ENCODE peak calls at places on chromosomes 5 and 9, in five cellular contexts. F, X, A, B and V are unnamed samples.

GRCh38 chr9:113973963-113974413 is 97.9 kb downstream of the ZNF618 start:
- DNase-seq in B (no peak), A (no peak), X (peak; percentile 65), F (no peak), V (no peak)

GRCh38 chr5:135719428-135720063 is 114.9 kb upstream of the SLC25A48 start:
- DNase-seq in A (no peak), B (no peak), X (no peak), F (no peak), V (no peak)

GRCh38 chr5:34690301-34690700 is 34.2 kb downstream of the RAI14 start:
- DNase-seq in X (no peak), A (no peak), F (no peak), B (no peak), V (no peak)

GRCh38 chr5:135739383-135739961 is 95.0 kb upstream of the SLC25A48 start:
- DNase-seq in F (no peak), X (no peak), A (no peak), B (no peak), V (no peak)

GRCh38 chr5:129074903-129075302 is 19.6 kb upstream of the ISOC1 start:
- DNase-seq in A (no peak), B (no peak), F (no peak), X (no peak), V (no peak)

GRCh38 chr9:18820566-18821095 is 212.4 kb downstream of the SAXO1 start:
- DNase-seq in A (no peak), B (no peak), X (no peak), F (no peak), V (no peak)

GRCh38 chr5:127588368-127588767 is 60.5 kb upstream of the CTXN3 start:
- DNase-seq in F (no peak), X (no peak), A (no peak), B (no peak), V (no peak)

GRCh38 chr5:52791366-52791765 is 3.6 kb downstream of the ITGA1 start:
- DNase-seq in B (no peak), A (no peak), F (no peak), X (no peak), V (no peak)

GRCh38 chr5:107224272-107224671 is 446.5 kb downstream of the EFNA5 start:
- DNase-seq in X (no peak), A (no peak), B (no peak), F (no peak), V (no peak)

GRCh38 chr5:156942064-156942463 is 21.0 kb downstream of the TIMD4 start:
- DNase-seq in X (no peak), F (no peak), A (no peak), B (no peak), V (no peak)

GRCh38 chr5:1961952-1962595 is 79.3 kb upstream of the IRX4 start:
- DNase-seq in A (no peak), B (no peak), F (no peak), X (no peak), V (no peak)

GRCh38 chr5:149271717-149272558 is at the start of gene AFAP1L1:
- DNase-seq in F (no peak), A (peak; percentile 20), B (peak; percentile 88), X (peak; percentile 51), V (no peak)

GRCh38 chr9:111975709-111976108 is 79.1 kb downstream of the UGCG start:
- DNase-seq in X (peak; percentile 21), F (peak; percentile 15), B (peak; percentile 46), A (no peak), V (no peak)

GRCh38 chr9:124221685-124222084 is 36.1 kb upstream of the NEK6 start:
- DNase-seq in F (no peak), A (no peak), X (no peak), B (no peak), V (no peak)

GRCh38 chr5:83340511-83340918 is 131.0 kb upstream of the VCAN start:
- DNase-seq in A (no peak), B (no peak), X (no peak), F (no peak), V (no peak)

GRCh38 chr9:76401580-76402354 is 7.5 kb upstream of the RFK start:
- DNase-seq in X (no peak), A (no peak), B (no peak), F (no peak), V (no peak)

GRCh38 chr5:18754201-18754600 is 1119.9 kb downstream of the TAF11L14 start:
- DNase-seq in F (no peak), X (no peak), B (no peak), A (no peak), V (no peak)

GRCh38 chr5:13878357-13878756 is 66.1 kb downstream of the DNAH5 start:
- DNase-seq in A (no peak), X (no peak), B (no peak), F (no peak), V (no peak)

GRCh38 chr9:134493471-134494272 is 147.9 kb upstream of the COL5A1 start:
- DNase-seq in F (no peak), X (no peak), B (peak; percentile 21), A (no peak), V (no peak)

GRCh38 chr5:138351056-138351455 is 1.4 kb upstream of the KDM3B start:
- DNase-seq in B (no peak), X (no peak), A (no peak), F (no peak), V (no peak)

GRCh38 chr5:3394046-3394597 is 201.5 kb upstream of the IRX1 start:
- DNase-seq in X (no peak), B (no peak), A (no peak), F (no peak), V (no peak)

GRCh38 chr9:15249042-15249818 is 57.8 kb downstream of the TTC39B start:
- DNase-seq in A (no peak), B (no peak), X (no peak), F (no peak), V (no peak)

GRCh38 chr5:89981871-89982773 is 427.4 kb downstream of the CETN3 start:
- DNase-seq in X (no peak), F (no peak), A (no peak), B (no peak), V (no peak)

GRCh38 chr9:104304925-104305324 is 199.1 kb upstream of the OR13F1 start:
- DNase-seq in A (no peak), B (no peak), X (no peak), F (no peak), V (no peak)

GRCh38 chr9:113588242-113588810 is 124.8 kb downstream of the RGS3 start:
- DNase-seq in A (no peak), X (no peak), B (peak; percentile 28), F (no peak), V (no peak)

GRCh38 chr5:157548513-157549282 is 26.9 kb downstream of the ADAM19 start:
- DNase-seq in X (no peak), B (no peak), F (no peak), A (no peak), V (no peak)

DNA sequence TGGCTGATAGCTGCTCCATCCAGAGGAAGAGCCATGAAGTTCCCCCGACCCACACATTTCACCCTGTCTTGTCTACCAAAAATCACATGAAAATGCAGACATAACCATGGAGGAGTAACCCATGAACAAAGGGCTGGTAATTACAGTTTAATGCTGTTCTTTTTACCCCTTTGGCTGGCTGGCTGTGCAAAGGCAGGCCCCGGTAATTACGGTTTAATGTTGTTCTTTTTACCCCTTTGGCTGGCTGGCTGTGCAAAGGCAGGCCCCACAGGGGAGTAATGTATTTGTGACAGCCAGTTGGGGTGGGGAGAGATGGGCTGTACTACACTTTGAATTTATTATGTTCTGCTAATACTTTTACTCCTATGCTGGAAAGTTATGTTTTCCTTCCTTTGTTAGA is 41.7 kb downstream of the PIK3R1 start:
- DNase-seq in F (no peak), X (no peak), B (no peak), A (no peak), V (no peak)
- H3K4me1 ChIP-seq in F (no peaks in the 10 kb centered on the region), X (peaks cover under 1% of the 10 kb centered on the region), B (peaks cover 45% of the 10 kb centered on the region), A (no peaks in the 10 kb centered on the region), V (peaks cover 19% of the 10 kb centered on the region)

DNA sequence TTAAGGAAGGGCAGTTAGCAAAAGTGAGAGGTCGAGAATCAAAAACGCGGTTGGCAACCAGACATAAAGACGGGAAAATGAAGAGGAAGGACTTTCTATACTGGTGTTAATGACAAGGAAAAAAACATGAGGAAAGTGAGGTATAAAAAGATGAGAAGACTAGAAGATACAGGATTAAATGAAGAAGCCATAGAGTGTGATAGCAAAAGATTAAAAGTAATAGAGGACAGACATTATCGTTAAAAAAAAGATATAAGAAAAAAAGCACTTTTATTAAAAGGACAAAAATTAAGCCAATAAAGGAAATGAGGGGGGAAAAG is 1.7 kb upstream of the SSBP2 start:
- DNase-seq in X (no peak), B (no peak), F (no peak), A (no peak), V (no peak)
- H3K4me3 ChIP-seq in X (no peak overlapping the region), B (peak overlapping the region; percentile 88), F (no peak overlapping the region), A (no peak overlapping the region), V (no peak overlapping the region)

GRCh38 chr5:76732405-76733048 is 16.6 kb downstream of the F2R start:
- DNase-seq in A (no peak), B (no peak), X (no peak), F (no peak), V (no peak)
- TF ChIP-seq POLR2A in A (no peak), B (no peak), X (no peak), F (no peak), V (no peak)

DNA sequence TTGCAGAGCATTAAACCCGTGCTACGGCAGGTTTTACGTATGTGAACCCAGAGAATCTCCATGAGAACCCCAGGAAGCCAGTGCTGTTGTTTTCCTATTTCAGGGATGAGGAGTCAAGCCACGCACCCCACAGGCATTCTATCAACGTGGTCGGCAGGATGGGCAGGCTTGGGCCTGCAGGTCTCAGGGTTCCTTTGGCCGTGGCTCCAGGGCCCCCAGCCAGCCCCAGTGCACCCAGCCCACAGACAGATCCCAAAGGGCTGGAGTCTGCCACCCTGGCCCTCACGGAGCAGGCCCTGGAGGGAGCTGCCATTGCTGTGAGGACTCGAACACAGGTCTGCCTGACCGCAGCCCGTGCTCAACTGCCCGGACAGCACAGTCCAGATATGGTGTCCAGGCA is 77.1 kb upstream of the STXBP1 start:
- DNase-seq in X (no peak), F (no peak), B (peak; percentile 15), A (no peak), V (no peak)
- H3K4me1 ChIP-seq in X (peaks cover 6% of the 10 kb centered on the region), F (peaks cover 15% of the 10 kb centered on the region), B (peaks cover 4% of the 10 kb centered on the region), A (peaks cover 14% of the 10 kb centered on the region), V (peaks cover 95% of the 10 kb centered on the region)

DNA sequence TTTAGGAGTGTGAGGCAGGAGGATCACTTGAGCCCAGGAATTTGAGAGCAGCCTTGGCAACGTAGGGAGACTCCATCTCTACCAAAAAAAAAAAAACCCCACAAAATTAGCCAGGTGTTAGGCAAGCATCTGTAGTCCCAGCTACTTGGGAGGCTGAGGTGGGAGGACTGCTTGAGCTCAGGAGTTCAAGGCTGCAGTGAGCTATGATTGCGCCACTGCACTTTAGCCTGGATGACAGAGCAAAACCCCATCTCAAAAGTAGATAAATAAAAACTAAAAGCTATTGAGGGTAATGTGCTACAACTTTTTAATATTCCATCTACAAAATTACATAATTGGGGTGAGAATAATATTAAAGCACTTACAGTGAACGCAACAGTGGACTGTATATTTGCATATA is 5.9 kb downstream of the BDP1 start:
- DNase-seq in F (no peak), A (no peak), X (no peak), B (no peak), V (no peak)
- H3K4me3 ChIP-seq in F (no peak overlapping the region), A (no peak overlapping the region), X (no peak overlapping the region), B (no peak overlapping the region), V (no peak overlapping the region)